ENCODE peak calls at places on chromosomes 5 and 9, in seven cellular contexts. E is endothelial cell of umbilical vein, N is A549, W is K562, B is HCT116, U is HepG2, A is GM12878. J is an unnamed sample.

GRCh38 chr9:124415852-124416484 is 726 bp upstream of the PSMB7 start:
- DNase-seq in U (no peak), A (no peak), E (no peak), N (no peak), B (no peak), W (no peak), J (no peak)

GRCh38 chr5:17314907-17315471 is 97.6 kb downstream of the BASP1 start:
- DNase-seq in N (no peak), W (no peak), B (no peak), E (no peak), A (peak), U (no peak), J (peak)

GRCh38 chr5:2674456-2674855 is 77.0 kb downstream of the IRX2 start:
- DNase-seq in A (no peak), E (no peak), B (no peak), W (no peak), U (no peak), N (no peak), J (no peak)

GRCh38 chr5:61702784-61703183 is 370.7 kb downstream of the ZSWIM6 start:
- DNase-seq in A (no peak), N (no peak), E (no peak), B (no peak), W (no peak), U (no peak), J (no peak)

GRCh38 chr5:146660381-146660960 is 144.5 kb upstream of the GPR151 start:
- DNase-seq in W (no peak), U (no peak), B (no peak), A (no peak), E (no peak), N (no peak), J (no peak)

GRCh38 chr9:119609277-119609971 is 240.2 kb upstream of the BRINP1 start:
- DNase-seq in N (no peak), U (no peak), A (no peak), B (no peak), E (no peak), W (no peak), J (no peak)

GRCh38 chr9:133906218-133906617 is 85.9 kb downstream of the VAV2 start:
- DNase-seq in A (no peak), W (no peak), U (no peak), N (no peak), B (no peak), E (no peak), J (no peak)

GRCh38 chr5:157994906-157995519 is 136.1 kb upstream of the CLINT1 start:
- DNase-seq in W (peak), E (peak), U (peak), B (peak), N (peak), A (peak), J (peak)

GRCh38 chr5:35117960-35118359 is 70.2 kb upstream of the AGXT2 start:
- DNase-seq in B (no peak), A (no peak), U (no peak), N (no peak), E (no peak), W (no peak), J (no peak)

GRCh38 chr9:131608469-131609115 is 63.3 kb downstream of the PRRT1B start:
- DNase-seq in W (no peak), E (peak), U (peak), N (peak), B (peak), A (no peak), J (no peak)

GRCh38 chr5:140223567-140223966 is 48.6 kb downstream of the CYSTM1 start:
- DNase-seq in U (peak), N (no peak), B (no peak), E (no peak), W (peak), A (no peak), J (no peak)

GRCh38 chr5:78360674-78361225 is 333 bp downstream of the SCAMP1 start:
- DNase-seq in N (peak), W (peak), B (no peak), A (no peak), E (no peak), U (no peak), J (no peak)

DNA sequence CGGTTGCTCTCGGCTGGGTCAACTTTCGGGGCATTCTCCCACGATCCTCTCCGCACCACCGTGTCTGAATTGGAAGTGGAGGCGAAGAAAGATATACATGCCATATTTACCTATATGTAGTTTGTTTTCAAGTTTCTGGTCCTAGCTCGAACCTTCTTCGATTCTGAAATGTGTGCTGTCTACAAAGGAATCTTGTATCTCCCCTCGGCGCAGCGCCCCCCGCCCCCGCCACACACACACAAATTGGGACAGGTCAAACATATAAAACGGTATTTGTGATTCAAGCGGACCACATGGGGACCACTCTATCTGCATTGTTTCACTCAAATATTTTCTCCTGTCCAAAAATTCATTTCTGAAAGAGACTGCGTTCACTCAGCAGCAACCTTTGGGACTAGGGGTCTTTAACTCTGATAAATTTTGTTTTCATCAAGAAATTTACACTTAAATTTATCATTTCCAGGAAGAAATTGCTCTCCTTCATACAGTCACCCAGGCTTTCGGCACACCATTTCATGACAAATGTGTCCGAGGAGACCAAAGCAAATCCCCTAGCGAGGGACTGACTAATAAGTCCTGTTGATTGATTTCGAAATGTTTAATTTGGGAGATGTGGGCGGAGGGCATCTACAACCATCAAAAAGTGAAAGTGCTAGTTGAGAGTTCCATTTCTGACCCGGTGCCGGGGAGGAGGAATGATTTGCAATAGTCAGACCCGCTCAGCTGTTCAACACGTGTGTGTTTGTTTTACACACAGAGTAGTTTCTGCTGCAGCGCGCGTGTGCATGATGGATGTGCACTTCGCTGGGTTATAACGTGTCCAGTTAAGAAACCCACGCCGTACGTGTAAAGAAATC is 1.1 kb upstream of the NR4A3 start:
- DNase-seq in W (peak), N (peak), B (no peak), A (no peak), E (peak), U (peak), J (peak)
- TF ChIP-seq POLR2A in W (no peak), N (no peak), B (no peak), A (no peak), E (no peak), U (no peak), J (peak)

DNA sequence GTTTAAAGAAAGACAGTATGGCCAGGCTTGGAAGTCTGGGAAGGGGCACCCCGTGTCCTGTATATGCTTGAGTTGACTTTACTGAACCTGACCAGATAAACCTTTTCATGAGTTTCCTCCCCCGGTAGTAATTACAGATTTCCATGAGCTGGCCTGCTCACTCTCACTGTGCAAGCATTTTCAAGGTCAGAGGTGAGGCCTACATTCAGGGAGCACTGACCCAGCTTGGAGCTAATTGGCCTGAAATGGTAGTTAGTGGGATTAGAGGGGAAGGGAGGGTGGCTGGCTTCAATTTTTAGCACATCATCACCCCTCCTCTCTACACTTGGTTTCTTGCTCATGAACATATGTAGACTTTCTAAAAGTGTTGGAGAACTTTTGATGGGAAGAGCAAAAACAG is 99.2 kb downstream of the PSAT1 start:
- DNase-seq in N (no peak), A (no peak), E (no peak), B (no peak), U (peak), W (no peak), J (no peak)
- TF ChIP-seq MAX in N (no peak), A (no peak), E (no peak), B (no peak), U (no peak), W (no peak), J (no peak)

GRCh38 chr9:1875251-1875851 is 139.8 kb upstream of the SMARCA2 start:
- DNase-seq in N (no peak), E (no peak), A (peak), U (no peak), W (no peak), B (no peak), J (no peak)
- TF ChIP-seq POLR2A in N (no peak), E (no peak), A (no peak), U (no peak), W (no peak), B (no peak), J (no peak)

DNA sequence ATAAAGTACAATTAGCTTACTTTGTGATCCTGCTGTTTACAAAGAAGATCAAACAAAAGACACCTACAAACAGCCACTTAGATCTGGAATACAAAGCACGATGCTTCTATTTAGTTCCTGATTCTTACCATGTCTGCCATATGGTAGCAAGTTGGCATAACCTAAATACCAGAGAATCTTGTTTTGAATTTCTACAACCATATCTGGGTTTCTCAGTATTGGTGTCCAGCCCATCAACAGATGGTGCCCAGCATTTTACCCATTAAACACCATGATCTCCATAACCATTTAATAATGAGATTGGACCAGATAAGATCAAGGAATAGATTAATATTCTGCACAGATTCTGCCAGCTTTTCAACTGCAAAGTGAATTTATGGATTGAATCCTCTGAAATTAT is 29.8 kb downstream of the SLC24A2 start:
- DNase-seq in N (no peak), B (no peak), E (no peak), W (no peak), A (no peak), U (no peak), J (no peak)
- TF ChIP-seq MAX in N (no peak), B (no peak), E (no peak), W (no peak), A (no peak), U (no peak), J (no peak)

GRCh38 chr9:14316574-14317304 is 2.8 kb upstream of the NFIB start:
- DNase-seq in B (no peak), N (no peak), W (no peak), U (no peak), E (peak), A (no peak), J (no peak)

GRCh38 chr9:14314424-14314928 is 535 bp upstream of the NFIB start:
- DNase-seq in E (peak), U (peak), B (peak), W (peak), A (no peak), N (peak), J (no peak)

GRCh38 chr9:14313951-14314423 is at the start of gene NFIB:
- DNase-seq in W (peak), E (peak), A (no peak), U (peak), N (peak), B (no peak), J (no peak)

GRCh38 chr9:14315754-14316573 is 2.0 kb upstream of the NFIB start:
- DNase-seq in U (no peak), E (peak), N (peak), A (no peak), W (no peak), B (no peak), J (no peak)

GRCh38 chr9:14314929-14315753 is 1.2 kb upstream of the NFIB start:
- DNase-seq in U (peak), B (no peak), A (no peak), W (peak), N (peak), E (peak), J (no peak)
- TF ChIP-seq POLR2A in U (peak), B (no peak), A (no peak), W (peak), N (peak), E (no peak), J (no peak)

DNA sequence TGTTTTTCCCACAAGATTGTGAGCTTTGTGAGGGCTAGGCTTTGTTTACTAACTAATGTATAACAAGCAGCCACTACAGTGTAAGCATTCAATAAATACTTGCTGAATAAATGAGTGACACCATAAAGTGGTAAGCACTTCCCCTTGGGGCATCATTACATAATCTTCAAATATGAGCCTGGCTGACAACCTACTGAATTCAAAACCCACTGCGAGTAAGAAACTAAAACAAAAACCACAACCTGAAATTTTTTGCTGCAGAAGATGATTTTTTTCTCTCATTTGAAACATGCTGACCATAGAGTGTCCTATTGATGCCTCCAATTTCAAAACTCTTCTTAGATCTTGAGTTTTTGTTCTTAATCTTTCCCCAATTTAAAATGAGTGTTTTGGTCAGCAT is 331.3 kb upstream of the CCNG1 start:
- DNase-seq in E (no peak), W (no peak), N (no peak), A (no peak), U (no peak), B (no peak), J (peak)
- TF ChIP-seq MAX in E (no peak), W (no peak), N (no peak), A (no peak), U (no peak), B (no peak), J (no peak)

J was measured in NB4.